ENCODE peak calls at places on chromosomes 2 and 18, in four cellular contexts. E is GM12878, K is HepG2, S is K562. N is an unnamed sample.

GRCh38 chr2:130825972-130826253 is 10.8 kb upstream of the ARHGEF4 start:
- DNase-seq in E (no peak), K (no peak), S (no peak), N (peak; percentile 43)

GRCh38 chr2:186569906-186570305 is 19.9 kb upstream of the ITGAV start:
- DNase-seq in E (no peak), K (peak; percentile 24), S (no peak), N (no peak)

GRCh38 chr18:57755473-57756067 is 47.5 kb downstream of the ATP8B1 start:
- DNase-seq in E (no peak), K (no peak), S (no peak), N (no peak)

GRCh38 chr2:218904176-218904575 is 23.5 kb downstream of the WNT10A start:
- DNase-seq in E (no peak), K (no peak), S (no peak), N (no peak)

GRCh38 chr18:3579701-3580100 is 129.7 kb downstream of the TGIF1 start:
- DNase-seq in E (no peak), K (no peak), S (no peak), N (no peak)

GRCh38 chr2:7867858-7868257 is 814.0 kb upstream of the ID2 start:
- DNase-seq in E (no peak), K (no peak), S (no peak), N (no peak)

GRCh38 chr2:239919779-239920545 is 105.2 kb downstream of the NDUFA10 start:
- DNase-seq in E (no peak), K (no peak), S (no peak), N (no peak)

GRCh38 chr18:70377317-70377799 is 88.5 kb downstream of the SOCS6 start:
- DNase-seq in E (no peak), K (peak; percentile 93), S (no peak), N (no peak)

GRCh38 chr2:101556033-101556459 is 81.1 kb upstream of the RFX8 start:
- DNase-seq in E (no peak), K (peak; percentile 77), S (no peak), N (no peak)

GRCh38 chr18:63823516-63824219 is 48.5 kb downstream of the SERPINB7 start:
- DNase-seq in E (no peak), K (peak; percentile 2), S (peak; percentile 18), N (no peak)

GRCh38 chr18:9105420-9105819 is 2.9 kb downstream of the NDUFV2 start:
- DNase-seq in E (no peak), K (no peak), S (no peak), N (no peak)

GRCh38 chr18:26813043-26813442 is 52.5 kb downstream of the AQP4 start:
- DNase-seq in E (peak; percentile 16), K (peak; percentile 56), S (peak; percentile 7), N (peak; percentile 17)

GRCh38 chr2:15145046-15145817 is 415.9 kb downstream of the NBAS start:
- DNase-seq in E (no peak), K (no peak), S (no peak), N (no peak)

GRCh38 chr2:203551653-203552250 is 16.7 kb upstream of the RAPH1 start:
- DNase-seq in E (no peak), K (peak; percentile 30), S (no peak), N (no peak)

GRCh38 chr2:109438773-109439191 is 175.0 kb downstream of the SEPTIN10 start:
- DNase-seq in E (no peak), K (no peak), S (no peak), N (no peak)

GRCh38 chr2:160516547-160517365 is 23.1 kb upstream of the RBMS1 start:
- DNase-seq in E (no peak), K (no peak), S (no peak), N (no peak)

GRCh38 chr2:133331437-133331836 is 236.8 kb downstream of the NCKAP5 start:
- DNase-seq in E (no peak), K (no peak), S (no peak), N (no peak)

GRCh38 chr2:42827647-42828486 is 35.5 kb upstream of the HAAO start:
- DNase-seq in E (no peak), K (peak; percentile 79), S (peak; percentile 90), N (peak; percentile 97)

GRCh38 chr2:28155627-28156026 is 237.0 kb upstream of the FOSL2 start:
- DNase-seq in E (no peak), K (no peak), S (peak; percentile 63), N (no peak)

GRCh38 chr2:79770926-79771325 is 258.1 kb downstream of the CTNNA2 start:
- DNase-seq in E (no peak), K (no peak), S (no peak), N (no peak)

GRCh38 chr18:51666717-51667320 is 469.3 kb upstream of the MEX3C start:
- DNase-seq in E (no peak), K (no peak), S (no peak), N (no peak)

GRCh38 chr2:26922638-26923466 is 47.6 kb upstream of the MAPRE3 start:
- DNase-seq in E (no peak), K (peak; percentile 69), S (peak; percentile 60), N (no peak)

GRCh38 chr2:183951636-183952035 is 646.7 kb upstream of the ZNF804A start:
- DNase-seq in E (no peak), K (no peak), S (no peak), N (no peak)

GRCh38 chr2:203341741-203342310 is 13.6 kb downstream of the ABI2 start:
- DNase-seq in E (no peak), K (no peak), S (no peak), N (no peak)

GRCh38 chr2:37692731-37693130 is 21.3 kb upstream of the CDC42EP3 start:
- DNase-seq in E (no peak), K (no peak), S (no peak), N (no peak)

GRCh38 chr2:70958759-70959158 is 19.7 kb upstream of the ANKRD53 start:
- DNase-seq in E (no peak), K (no peak), S (no peak), N (no peak)

GRCh38 chr18:13545955-13546354 is 180.4 kb downstream of the FAM210A start:
- DNase-seq in E (no peak), K (no peak), S (no peak), N (no peak)

GRCh38 chr2:32931945-32932709 is 14.6 kb upstream of the LTBP1 start:
- DNase-seq in E (no peak), K (no peak), S (no peak), N (peak; percentile 40)

GRCh38 chr2:32932825-32933755 is 13.7 kb upstream of the LTBP1 start:
- DNase-seq in E (no peak), K (no peak), S (peak; percentile 66), N (no peak)

GRCh38 chr2:32933756-32934095 is 13.0 kb upstream of the LTBP1 start:
- DNase-seq in E (no peak), K (no peak), S (no peak), N (no peak)

GRCh38 chr2:32930436-32930835 is 16.3 kb upstream of the LTBP1 start:
- DNase-seq in E (no peak), K (no peak), S (no peak), N (no peak)

GRCh38 chr2:32931519-32931918 is 15.2 kb upstream of the LTBP1 start:
- DNase-seq in E (no peak), K (no peak), S (no peak), N (peak; percentile 14)
- H3K9ac ChIP-seq in E (no peak overlapping the region), K (no peak overlapping the region), S (no peak overlapping the region), N (no peak overlapping the region)

GRCh38 chr2:18208956-18209355 is 330.5 kb downstream of the KCNS3 start:
- DNase-seq in E (no peak), K (no peak), S (no peak), N (no peak)

GRCh38 chr2:18214936-18215335 is 336.5 kb downstream of the KCNS3 start:
- DNase-seq in E (no peak), K (no peak), S (no peak), N (no peak)

GRCh38 chr2:18213986-18214385 is 335.5 kb downstream of the KCNS3 start:
- DNase-seq in E (no peak), K (no peak), S (no peak), N (no peak)

GRCh38 chr2:18209934-18210639 is 331.6 kb downstream of the KCNS3 start:
- DNase-seq in E (no peak), K (no peak), S (no peak), N (no peak)
- TF ChIP-seq USF2 in E (no peak), K (no peak), S (no peak), N (no peak)

GRCh38 chr18:44325903-44326650 is 354.6 kb upstream of the SETBP1 start:
- DNase-seq in E (no peak), K (no peak), S (peak; percentile 1), N (peak; percentile 83)
- TF ChIP-seq HDAC6 in E (no peak), K (no peak), S (no peak), N (no peak)

GRCh38 chr2:178863130-178863855 is 56.1 kb upstream of the TTN start:
- DNase-seq in E (no peak), K (no peak), S (no peak), N (no peak)
- H3K9ac ChIP-seq in E (no peak overlapping the region), K (no peak overlapping the region), S (no peak overlapping the region), N (no peak overlapping the region)

GRCh38 chr2:222810044-222810443 is 50.8 kb upstream of the ACSL3 start:
- DNase-seq in E (no peak), K (no peak), S (no peak), N (no peak)

GRCh38 chr2:222811828-222812227 is 49.0 kb upstream of the ACSL3 start:
- DNase-seq in E (no peak), K (no peak), S (no peak), N (no peak)

GRCh38 chr2:222817628-222818027 is 43.2 kb upstream of the ACSL3 start:
- DNase-seq in E (no peak), K (peak; percentile 34), S (no peak), N (no peak)

GRCh38 chr2:222809582-222809981 is 51.3 kb upstream of the ACSL3 start:
- DNase-seq in E (no peak), K (no peak), S (no peak), N (no peak)

DNA sequence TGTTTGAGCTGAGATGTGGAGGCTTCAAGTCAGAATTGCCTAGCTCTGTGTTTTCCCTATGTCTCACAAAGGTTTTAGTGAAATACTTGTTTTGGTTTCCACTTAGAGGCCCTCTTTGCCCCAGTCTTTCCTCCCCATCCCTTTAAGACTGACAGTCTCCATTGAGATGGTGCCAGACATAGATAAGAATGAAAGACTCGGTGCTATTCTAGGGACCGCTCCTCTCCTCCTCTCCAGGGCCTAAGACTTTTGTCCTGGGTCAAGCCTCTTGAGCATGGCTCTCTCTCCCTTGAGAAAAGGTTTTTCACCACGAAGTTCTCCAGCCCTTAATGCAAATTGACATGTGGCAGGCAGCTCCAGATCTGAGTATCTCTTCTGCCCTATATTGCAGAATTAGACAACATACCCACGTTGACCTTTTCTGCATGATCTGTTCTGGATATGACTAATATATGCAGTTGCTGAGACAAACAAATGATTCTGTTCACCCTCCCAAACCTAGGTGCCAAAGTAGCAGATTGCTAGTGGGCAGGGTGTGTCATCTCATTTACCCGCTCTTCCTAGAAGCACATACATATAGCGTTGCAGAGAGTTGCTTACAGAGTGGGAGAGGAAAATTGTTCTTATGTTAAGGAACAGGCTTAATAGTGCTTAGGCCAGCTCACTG is 47.5 kb upstream of the ACSL3 start:
- DNase-seq in E (peak; percentile 79), K (no peak), S (no peak), N (no peak)
- TF ChIP-seq USF2 in E (no peak), K (no peak), S (no peak), N (no peak)

GRCh38 chr2:140362361-140362760 is 1582.2 kb upstream of the NXPH2 start:
- DNase-seq in E (no peak), K (no peak), S (no peak), N (no peak)
- TF ChIP-seq HDAC6 in E (no peak), K (no peak), S (no peak), N (no peak)

GRCh38 chr2:44938287-44939073 is 3.0 kb upstream of the SIX3 start:
- DNase-seq in E (no peak), K (peak; percentile 26), S (no peak), N (no peak)
- H3K9ac ChIP-seq in E (no peak overlapping the region), K (peak overlapping the region; percentile 31), S (no peak overlapping the region), N (no peak overlapping the region)

N was measured in H1.